ENCODE peak calls at places on chromosome 18, in eight cellular contexts. P is neural progenitor cell, N is fibroblast of lung, Y is cardiac muscle cell, I is uterus, R is H1, S is tibial artery, G is psoas muscle. E is an unnamed sample.

GRCh38 chr18:56726906-56727305 is 75.7 kb downstream of the WDR7 start:
- DNase-seq in P (no peak), N (no peak), Y (no peak), I (no peak), R (no peak), S (no peak), G (no peak), E (no peak)

GRCh38 chr18:49411928-49412327 is 48.5 kb downstream of the DYM start:
- DNase-seq in P (no peak), N (no peak), Y (no peak), I (no peak), R (no peak), S (no peak), G (no peak), E (no peak)

GRCh38 chr18:26440644-26441043 is 107.7 kb downstream of the KCTD1 start:
- DNase-seq in P (no peak), N (no peak), Y (no peak), I (no peak), R (no peak), S (no peak), G (no peak), E (no peak)

GRCh38 chr18:59881728-59882685 is 17.8 kb upstream of the PMAIP1 start:
- DNase-seq in P (no peak), N (peak; percentile 82), Y (peak; percentile 27), I (no peak), R (peak; percentile 32), S (no peak), G (no peak), E (no peak)

GRCh38 chr18:10453885-10454772 is at the start of gene APCDD1:
- DNase-seq in P (peak; percentile 90), N (peak; percentile 24), Y (peak; percentile 86), I (peak; percentile 88), R (peak; percentile 75), S (peak; percentile 73), G (peak; percentile 77), E (peak; percentile 54)

GRCh38 chr18:36734589-36734988 is 94.2 kb downstream of the TPGS2 start:
- DNase-seq in P (no peak), N (no peak), Y (no peak), I (no peak), R (no peak), S (no peak), G (no peak), E (no peak)

GRCh38 chr18:43125471-43125870 is 10.0 kb upstream of the RIT2 start:
- DNase-seq in P (no peak), N (no peak), Y (no peak), I (no peak), R (no peak), S (no peak), G (no peak), E (no peak)

GRCh38 chr18:76816127-76816526 is 6.2 kb upstream of the ZNF236 start:
- DNase-seq in P (no peak), N (no peak), Y (no peak), I (no peak), R (no peak), S (no peak), G (no peak), E (no peak)

GRCh38 chr18:3213231-3214059 is 6.3 kb downstream of the MYOM1 start:
- DNase-seq in P (no peak), N (no peak), Y (no peak), I (no peak), R (no peak), S (no peak), G (no peak), E (no peak)

GRCh38 chr18:26477828-26478466 is 70.4 kb downstream of the KCTD1 start:
- DNase-seq in P (no peak), N (no peak), Y (no peak), I (no peak), R (no peak), S (no peak), G (no peak), E (no peak)

GRCh38 chr18:71221405-71221804 is 932.6 kb downstream of the SOCS6 start:
- DNase-seq in P (no peak), N (no peak), Y (no peak), I (no peak), R (no peak), S (no peak), G (no peak), E (no peak)

GRCh38 chr18:54149078-54149697 is 75.3 kb downstream of the MBD2 start:
- DNase-seq in P (no peak), N (peak; percentile 96), Y (no peak), I (no peak), R (no peak), S (peak; percentile 32), G (peak; percentile 19), E (no peak)

GRCh38 chr18:59229681-59230443 is 9.9 kb downstream of the GRP start:
- DNase-seq in P (no peak), N (no peak), Y (no peak), I (no peak), R (no peak), S (no peak), G (no peak), E (no peak)

GRCh38 chr18:63775166-63775730 is at the start of gene SERPINB7:
- DNase-seq in P (no peak), N (peak; percentile 95), Y (no peak), I (no peak), R (no peak), S (no peak), G (no peak), E (no peak)

GRCh38 chr18:63074987-63075404 is 244.6 kb downstream of the BCL2 start:
- DNase-seq in P (peak; percentile 86), N (peak; percentile 36), Y (peak; percentile 78), I (peak; percentile 62), R (peak; percentile 87), S (peak; percentile 72), G (peak; percentile 79), E (peak; percentile 74)

GRCh38 chr18:71784777-71785176 is 759.4 kb downstream of the CBLN2 start:
- DNase-seq in P (no peak), N (no peak), Y (no peak), I (no peak), R (no peak), S (no peak), G (no peak), E (no peak)

GRCh38 chr18:32274307-32274706 is 84.5 kb downstream of the MEP1B start:
- DNase-seq in P (no peak), N (no peak), Y (no peak), I (no peak), R (no peak), S (no peak), G (no peak), E (no peak)

GRCh38 chr18:32276256-32276655 is 86.4 kb downstream of the MEP1B start:
- DNase-seq in P (no peak), N (no peak), Y (no peak), I (no peak), R (no peak), S (no peak), G (no peak), E (no peak)

GRCh38 chr18:32276896-32277295 is 87.1 kb downstream of the MEP1B start:
- DNase-seq in P (no peak), N (peak; percentile 25), Y (no peak), I (no peak), R (no peak), S (no peak), G (no peak), E (no peak)

GRCh38 chr18:32267463-32267862 is 77.6 kb downstream of the MEP1B start:
- DNase-seq in P (no peak), N (no peak), Y (no peak), I (no peak), R (no peak), S (no peak), G (no peak), E (no peak)

DNA sequence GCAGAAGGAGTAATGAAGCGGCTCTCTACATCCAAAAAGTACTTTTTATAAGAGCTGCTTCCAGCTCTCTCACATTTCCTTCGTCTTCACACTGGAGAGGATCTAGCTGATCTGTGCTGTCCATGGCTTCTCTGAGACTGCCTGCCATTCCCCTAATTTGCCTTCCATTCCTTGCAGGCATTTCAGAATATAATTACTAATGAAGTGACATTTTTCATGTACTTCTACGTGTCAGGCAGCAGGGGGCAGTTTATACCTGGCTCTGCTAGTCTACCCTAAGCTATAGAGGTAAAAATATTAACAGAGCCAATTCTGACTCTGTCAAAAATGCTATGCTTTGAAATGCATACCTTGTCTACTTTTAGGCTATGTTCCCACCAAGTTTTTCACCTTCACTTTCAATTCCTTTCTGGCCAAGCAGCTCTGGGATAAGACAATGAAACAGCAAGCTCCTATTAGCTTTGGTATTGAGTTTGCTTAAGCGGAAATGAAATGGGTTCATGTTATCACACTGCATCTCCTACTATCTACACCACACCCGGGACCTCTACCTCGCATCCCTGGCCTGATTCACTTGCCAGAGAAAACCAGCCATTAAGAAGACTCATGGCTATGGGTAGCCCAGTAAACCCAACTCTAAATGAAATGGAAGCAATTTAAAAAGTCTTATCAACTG is 81.9 kb downstream of the MEP1B start:
- DNase-seq in P (peak; percentile 61), N (peak; percentile 46), Y (peak; percentile 56), I (no peak), R (no peak), S (no peak), G (no peak), E (no peak)
- H3K4me1 ChIP-seq in P (peaks cover 10% of the 10 kb centered on the region), N (no peaks in the 10 kb centered on the region), Y (no peaks in the 10 kb centered on the region), I (no peaks in the 10 kb centered on the region), R (peaks cover 2% of the 10 kb centered on the region), S (peaks cover 19% of the 10 kb centered on the region), G (no peaks in the 10 kb centered on the region), E (no peaks in the 10 kb centered on the region)

DNA sequence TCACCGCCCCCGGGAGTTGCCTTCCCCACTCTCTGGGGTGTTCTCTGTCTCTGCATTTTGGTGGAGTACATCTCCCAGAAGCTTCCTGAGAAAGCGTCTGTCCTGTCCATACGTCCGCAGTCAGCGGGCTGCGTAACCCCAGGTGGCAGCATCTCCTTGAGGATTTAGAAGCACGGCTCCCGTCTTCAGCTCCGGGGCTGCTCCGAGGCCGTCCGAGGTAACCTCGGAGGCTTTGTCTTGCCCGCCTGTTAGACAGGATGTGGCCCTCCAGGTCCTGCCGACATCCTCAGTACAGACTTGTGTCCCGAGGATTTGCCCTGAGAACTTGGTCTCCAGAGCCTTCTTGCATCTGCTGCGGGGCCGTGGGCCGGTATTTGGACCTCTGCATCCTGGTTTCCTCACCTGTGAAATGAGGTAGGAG is 58.4 kb downstream of the CTDP1 start:
- DNase-seq in P (no peak), N (no peak), Y (no peak), I (no peak), R (no peak), S (no peak), G (no peak), E (no peak)
- H3K36me3 ChIP-seq in P (no peaks in the 10 kb centered on the region), N (peaks cover 19% of the 10 kb centered on the region), Y (peaks cover 3% of the 10 kb centered on the region), I (no peaks in the 10 kb centered on the region), R (peaks cover 21% of the 10 kb centered on the region), S (peaks cover 86% of the 10 kb centered on the region), G (peaks cover 60% of the 10 kb centered on the region), E (no peaks in the 10 kb centered on the region)

DNA sequence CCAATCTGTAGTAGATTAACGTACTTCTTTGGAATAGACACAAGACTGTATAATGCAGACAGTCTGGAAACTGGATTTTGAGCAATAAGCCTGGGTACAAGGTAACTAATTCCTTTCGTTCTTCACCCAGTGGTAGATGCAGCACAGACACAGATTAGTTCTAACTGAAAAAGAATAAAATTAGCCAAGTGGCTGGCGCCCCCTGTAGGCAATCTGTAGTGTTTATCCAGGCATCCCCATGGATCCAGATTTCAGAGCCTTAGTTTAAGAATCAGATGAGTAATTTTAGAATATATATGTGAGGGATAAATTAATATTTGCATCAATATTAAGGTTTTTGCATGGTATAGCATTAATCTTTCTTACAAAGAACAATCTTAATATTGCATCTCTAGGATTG is 563.9 kb downstream of the DCC start:
- DNase-seq in P (peak; percentile 73), N (no peak), Y (peak; percentile 77), I (no peak), R (peak; percentile 73), S (no peak), G (no peak), E (no peak)
- TF ChIP-seq CTCF in P (peak; percentile 91), N (no peak), Y (peak; percentile 34), I (peak; percentile 9), R (peak; percentile 73), S (no peak), G (peak; percentile 22), E (no peak)

GRCh38 chr18:47893939-47894699 is 36.3 kb downstream of the SMAD2 start:
- DNase-seq in P (no peak), N (peak; percentile 60), Y (peak; percentile 92), I (no peak), R (no peak), S (no peak), G (no peak), E (no peak)
- H3K4me1 ChIP-seq in P (peaks cover 24% of the 10 kb centered on the region), N (no peaks in the 10 kb centered on the region), Y (peaks cover 59% of the 10 kb centered on the region), I (no peaks in the 10 kb centered on the region), R (peaks cover 7% of the 10 kb centered on the region), S (peaks cover 12% of the 10 kb centered on the region), G (peaks cover 11% of the 10 kb centered on the region), E (peaks cover 13% of the 10 kb centered on the region)